ENCODE peak calls at places on chromosome 1, in nine cellular contexts. I, J, O, Q, H, L, U, V and S are unnamed samples.

GRCh38 chr1:14945132-14946010 is 208.2 kb upstream of the TMEM51 start:
- DNase-seq in I (peak), J (peak), O (no peak), Q (peak), H (peak), L (peak), U (no peak), V (peak), S (peak)

GRCh38 chr1:13808729-13809131 is 108.7 kb downstream of the PRDM2 start:
- DNase-seq in I (peak), J (peak), O (no peak), Q (peak), H (peak), L (no peak), U (no peak), V (no peak), S (peak)

GRCh38 chr1:103220503-103221095 is 112.3 kb upstream of the COL11A1 start:
- DNase-seq in I (peak), J (no peak), O (no peak), Q (no peak), H (peak), L (no peak), U (no peak), V (no peak), S (peak)

GRCh38 chr1:174766727-174767126 is 233.0 kb upstream of the CACYBP start:
- DNase-seq in I (no peak), J (no peak), O (no peak), Q (no peak), H (no peak), L (no peak), U (no peak), V (no peak), S (no peak)

GRCh38 chr1:153420306-153420705 is 4.0 kb downstream of the S100A7A start:
- DNase-seq in I (no peak), J (no peak), O (no peak), Q (no peak), H (no peak), L (no peak), U (no peak), V (no peak), S (no peak)

GRCh38 chr1:117821782-117822447 is 107.5 kb downstream of the GDAP2 start:
- DNase-seq in I (peak), J (peak), O (no peak), Q (peak), H (peak), L (no peak), U (no peak), V (peak), S (peak)

GRCh38 chr1:213162338-213162737 is 111.3 kb downstream of the RPS6KC1 start:
- DNase-seq in I (peak), J (peak), O (peak), Q (peak), H (peak), L (no peak), U (no peak), V (peak), S (peak)

GRCh38 chr1:31510304-31510703 is 66.0 kb upstream of the TINAGL1 start:
- DNase-seq in I (no peak), J (no peak), O (no peak), Q (no peak), H (no peak), L (no peak), U (no peak), V (no peak), S (no peak)

GRCh38 chr1:18970358-18970757 is 13.9 kb upstream of the IFFO2 start:
- DNase-seq in I (no peak), J (no peak), O (no peak), Q (no peak), H (no peak), L (no peak), U (no peak), V (peak), S (no peak)

GRCh38 chr1:204263240-204263848 is 49.6 kb upstream of the GOLT1A start:
- DNase-seq in I (no peak), J (no peak), O (no peak), Q (peak), H (no peak), L (no peak), U (no peak), V (peak), S (no peak)

GRCh38 chr1:182789138-182790076 is at the start of gene NPL:
- DNase-seq in I (peak), J (peak), O (peak), Q (peak), H (peak), L (peak), U (peak), V (peak), S (peak)

GRCh38 chr1:54487571-54488050 is 60.4 kb upstream of the ACOT11 start:
- DNase-seq in I (no peak), J (no peak), O (no peak), Q (peak), H (no peak), L (peak), U (no peak), V (no peak), S (no peak)

GRCh38 chr1:203915811-203916210 is 54.4 kb downstream of the SNRPE start:
- DNase-seq in I (peak), J (peak), O (no peak), Q (no peak), H (peak), L (no peak), U (no peak), V (no peak), S (no peak)

GRCh38 chr1:218679988-218680743 is 335.0 kb downstream of the TGFB2 start:
- DNase-seq in I (no peak), J (peak), O (no peak), Q (no peak), H (peak), L (no peak), U (no peak), V (no peak), S (no peak)

GRCh38 chr1:144101397-144102050 is 129.7 kb upstream of the FAM72C start:
- DNase-seq in I (peak), J (no peak), O (peak), Q (peak), H (no peak), L (peak), U (peak), V (peak), S (no peak)

GRCh38 chr1:111008031-111008430 is 44.3 kb upstream of the LRIF1 start:
- DNase-seq in I (no peak), J (no peak), O (no peak), Q (no peak), H (no peak), L (no peak), U (no peak), V (no peak), S (no peak)

GRCh38 chr1:104794035-104794434 is 1044.3 kb downstream of the AMY1C start:
- DNase-seq in I (no peak), J (no peak), O (no peak), Q (no peak), H (no peak), L (no peak), U (no peak), V (no peak), S (no peak)

GRCh38 chr1:147752531-147752930 is 7.9 kb downstream of the GJA5 start:
- DNase-seq in I (no peak), J (no peak), O (no peak), Q (no peak), H (no peak), L (no peak), U (no peak), V (no peak), S (no peak)

GRCh38 chr1:12001249-12001917 is 17.9 kb upstream of the MIIP start:
- DNase-seq in I (peak), J (no peak), O (no peak), Q (no peak), H (peak), L (peak), U (no peak), V (no peak), S (peak)

GRCh38 chr1:110281363-110282290 is 57.5 kb upstream of the RBM15 start:
- DNase-seq in I (peak), J (no peak), O (no peak), Q (no peak), H (peak), L (no peak), U (no peak), V (no peak), S (no peak)

GRCh38 chr1:53878492-53879105 is 11.0 kb downstream of the YIPF1 start:
- DNase-seq in I (peak), J (peak), O (no peak), Q (no peak), H (peak), L (no peak), U (no peak), V (no peak), S (peak)

GRCh38 chr1:23081376-23081775 is 62.1 kb downstream of the KDM1A start:
- DNase-seq in I (no peak), J (no peak), O (no peak), Q (no peak), H (peak), L (no peak), U (no peak), V (no peak), S (no peak)
- TF ChIP-seq CTCF in I (peak), J (no peak), O (no peak), Q (no peak), H (peak), L (no peak), U (no peak), V (no peak), S (peak)

DNA sequence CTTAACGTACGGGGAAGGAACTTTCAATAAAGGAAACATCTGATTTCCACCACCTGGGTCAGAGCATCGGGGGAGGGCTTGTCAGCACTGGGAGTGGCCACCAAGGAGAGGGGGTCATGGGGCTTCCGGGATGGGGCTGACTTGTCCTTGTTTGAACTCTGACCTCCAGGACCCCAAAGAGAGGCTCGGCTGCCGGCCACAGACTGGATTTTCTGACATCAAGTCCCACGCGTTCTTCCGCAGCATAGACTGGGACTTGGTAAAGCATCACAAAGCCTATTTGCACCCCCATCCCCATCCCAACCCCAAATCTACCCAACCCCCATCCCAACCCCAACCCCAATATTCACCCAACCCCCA is 19.5 kb downstream of the FAAP20 start:
- DNase-seq in I (no peak), J (no peak), O (no peak), Q (no peak), H (no peak), L (no peak), U (no peak), V (no peak), S (no peak)
- H3K4me3 ChIP-seq in I (peak), J (peak), O (no peak), Q (peak), H (no peak), L (no peak), U (peak), V (peak), S (no peak)

GRCh38 chr1:150072959-150073358 is 5.4 kb downstream of the VPS45 start:
- DNase-seq in I (peak), J (no peak), O (no peak), Q (no peak), H (peak), L (no peak), U (no peak), V (no peak), S (no peak)
- TF ChIP-seq CTCF in I (peak), J (peak), O (no peak), Q (peak), H (peak), L (no peak), U (peak), V (peak), S (no peak)

GRCh38 chr1:24384251-24385090 is 29.1 kb downstream of the STPG1 start:
- DNase-seq in I (peak), J (peak), O (no peak), Q (no peak), H (peak), L (no peak), U (peak), V (no peak), S (peak)

GRCh38 chr1:24383381-24383940 is 30.1 kb downstream of the STPG1 start:
- DNase-seq in I (peak), J (no peak), O (no peak), Q (no peak), H (no peak), L (no peak), U (no peak), V (no peak), S (no peak)

GRCh38 chr1:24386931-24387330 is 26.7 kb downstream of the STPG1 start:
- DNase-seq in I (no peak), J (no peak), O (no peak), Q (no peak), H (no peak), L (no peak), U (no peak), V (no peak), S (no peak)

GRCh38 chr1:24386241-24386640 is 27.3 kb downstream of the STPG1 start:
- DNase-seq in I (peak), J (peak), O (no peak), Q (no peak), H (peak), L (no peak), U (no peak), V (no peak), S (no peak)

GRCh38 chr1:24385160-24385939 is 28.2 kb downstream of the STPG1 start:
- DNase-seq in I (peak), J (no peak), O (no peak), Q (no peak), H (peak), L (no peak), U (no peak), V (no peak), S (peak)
- H3K4me3 ChIP-seq in I (no peak), J (no peak), O (no peak), Q (no peak), H (no peak), L (no peak), U (no peak), V (no peak), S (no peak)

GRCh38 chr1:159828916-159829634 is 2.4 kb downstream of the SLAMF8 start:
- DNase-seq in I (no peak), J (no peak), O (no peak), Q (peak), H (no peak), L (peak), U (peak), V (no peak), S (no peak)
- TF ChIP-seq CTCF in I (peak), J (no peak), O (no peak), Q (peak), H (peak), L (peak), U (peak), V (peak), S (peak)